ENCODE peak calls at places on chromosome 12, in four cellular contexts. A, L, I and N are unnamed samples.

GRCh38 chr12:2664721-2665577 is 129.8 kb upstream of the FKBP4 start:
- DNase-seq in A (no peak), L (no peak), I (no peak), N (no peak)

GRCh38 chr12:106910202-106910601 is 45.5 kb upstream of the TMEM263 start:
- DNase-seq in A (no peak), L (no peak), I (no peak), N (no peak)

GRCh38 chr12:42118136-42118879 is 26.4 kb downstream of the GXYLT1 start:
- DNase-seq in A (no peak), L (no peak), I (no peak), N (no peak)

GRCh38 chr12:100715976-100716657 is 78.5 kb upstream of the ANO4 start:
- DNase-seq in A (no peak), L (no peak), I (no peak), N (no peak)

GRCh38 chr12:58087428-58088117 is 146.2 kb downstream of the ATP23 start:
- DNase-seq in A (no peak), L (no peak), I (no peak), N (no peak)

GRCh38 chr12:57483466-57483865 is 3.8 kb upstream of the ARHGAP9 start:
- DNase-seq in A (no peak), L (no peak), I (no peak), N (no peak)

GRCh38 chr12:130557876-130558770 is 158.0 kb downstream of the RIMBP2 start:
- DNase-seq in A (no peak), L (no peak), I (no peak), N (no peak)

GRCh38 chr12:116959845-116960514 is 49.2 kb downstream of the FBXW8 start:
- DNase-seq in A (no peak), L (no peak), I (no peak), N (no peak)

GRCh38 chr12:19186722-19187661 is 57.5 kb downstream of the PLEKHA5 start:
- DNase-seq in A (no peak), L (no peak), I (peak; percentile 15), N (no peak)

GRCh38 chr12:94172973-94173372 is 24.6 kb downstream of the PLXNC1 start:
- DNase-seq in A (peak; percentile 29), L (no peak), I (no peak), N (no peak)

GRCh38 chr12:57735952-57736742 is 2.4 kb downstream of the AGAP2 start:
- DNase-seq in A (no peak), L (peak; percentile 43), I (no peak), N (no peak)

GRCh38 chr12:79975143-79975542 is 40.2 kb upstream of the PPP1R12A start:
- DNase-seq in A (no peak), L (no peak), I (no peak), N (no peak)

GRCh38 chr12:105166736-105167135 is 59.2 kb downstream of the WASHC4 start:
- DNase-seq in A (no peak), L (no peak), I (no peak), N (no peak)

GRCh38 chr12:20436367-20436766 is 68.0 kb downstream of the PDE3A start:
- DNase-seq in A (no peak), L (no peak), I (no peak), N (no peak)

GRCh38 chr12:56020437-56021189 is at the start of gene IKZF4:
- DNase-seq in A (no peak), L (peak; percentile 85), I (peak; percentile 76), N (no peak)

GRCh38 chr12:116958402-116959197 is 47.9 kb downstream of the FBXW8 start:
- DNase-seq in A (no peak), L (no peak), I (no peak), N (no peak)

GRCh38 chr12:38664661-38665269 is 240.6 kb downstream of the CPNE8 start:
- DNase-seq in A (no peak), L (no peak), I (peak; percentile 17), N (no peak)

GRCh38 chr12:85866929-85867776 is 6.9 kb upstream of the NTS start:
- DNase-seq in A (no peak), L (peak; percentile 31), I (peak; percentile 24), N (no peak)

GRCh38 chr12:96375173-96375572 is 25.1 kb downstream of the CDK17 start:
- DNase-seq in A (no peak), L (no peak), I (no peak), N (no peak)

GRCh38 chr12:113462117-113462774 is 9.4 kb downstream of the LHX5 start:
- DNase-seq in A (peak; percentile 76), L (peak; percentile 59), I (peak; percentile 78), N (no peak)

GRCh38 chr12:116358850-116359761 is 81.6 kb upstream of the MED13L start:
- DNase-seq in A (peak; percentile 93), L (peak; percentile 94), I (peak; percentile 79), N (peak; percentile 97)

GRCh38 chr12:126384029-126384564 is 1318.9 kb downstream of the AACS start:
- DNase-seq in A (no peak), L (no peak), I (no peak), N (no peak)

GRCh38 chr12:74365178-74365964 is 172.3 kb upstream of the ATXN7L3B start:
- DNase-seq in A (no peak), L (no peak), I (no peak), N (no peak)

GRCh38 chr12:101875112-101875961 is 2.0 kb upstream of the DRAM1 start:
- DNase-seq in A (no peak), L (no peak), I (no peak), N (no peak)

GRCh38 chr12:32455607-32456063 is 56.3 kb downstream of the FGD4 start:
- DNase-seq in A (no peak), L (no peak), I (peak; percentile 32), N (no peak)

GRCh38 chr12:122394626-122395194 is 27.8 kb downstream of the CLIP1 start:
- DNase-seq in A (peak; percentile 35), L (no peak), I (no peak), N (no peak)

GRCh38 chr12:85036736-85037135 is 585 bp downstream of the LRRIQ1 start:
- DNase-seq in A (no peak), L (no peak), I (no peak), N (no peak)

GRCh38 chr12:34394211-34395055 is 372.1 kb downstream of the ALG10 start:
- DNase-seq in A (peak; percentile 12), L (peak; percentile 6), I (no peak), N (peak; percentile 43)

GRCh38 chr12:25272937-25273526 is 22.3 kb upstream of the KRAS start:
- DNase-seq in A (no peak), L (no peak), I (no peak), N (no peak)

GRCh38 chr12:91215940-91216454 is 33.4 kb upstream of the DCN start:
- DNase-seq in A (peak; percentile 35), L (no peak), I (no peak), N (no peak)

GRCh38 chr12:95738024-95738611 is 52.4 kb downstream of the NTN4 start:
- DNase-seq in A (no peak), L (no peak), I (no peak), N (no peak)

GRCh38 chr12:110269622-110270124 is 11.4 kb upstream of the ATP2A2 start:
- DNase-seq in A (no peak), L (peak; percentile 56), I (no peak), N (no peak)

GRCh38 chr12:28088566-28089277 is 101.5 kb upstream of the CCDC91 start:
- DNase-seq in A (no peak), L (no peak), I (no peak), N (no peak)

GRCh38 chr12:128801879-128802391 is 21.8 kb downstream of the SLC15A4 start:
- DNase-seq in A (no peak), L (no peak), I (no peak), N (no peak)

GRCh38 chr12:128798543-128799341 is 25.0 kb downstream of the SLC15A4 start:
- DNase-seq in A (no peak), L (no peak), I (no peak), N (no peak)

GRCh38 chr12:128802756-128803155 is 21.0 kb downstream of the SLC15A4 start:
- DNase-seq in A (no peak), L (no peak), I (no peak), N (no peak)

GRCh38 chr12:128803788-128804187 is 20.0 kb downstream of the SLC15A4 start:
- DNase-seq in A (no peak), L (no peak), I (no peak), N (no peak)

GRCh38 chr12:128800606-128801005 is 23.2 kb downstream of the SLC15A4 start:
- DNase-seq in A (no peak), L (no peak), I (no peak), N (no peak)
- H3K4me1 ChIP-seq in A (no peaks in the 10 kb centered on the region), L (no peaks in the 10 kb centered on the region), I (no peaks in the 10 kb centered on the region), N (peaks cover 32% of the 10 kb centered on the region)

GRCh38 chr12:53987748-53988147 is 2.8 kb downstream of the HOXC10 start:
- DNase-seq in A (no peak), L (no peak), I (no peak), N (no peak)
- H3K27me3 ChIP-seq in A (no peaks in the 10 kb centered on the region), L (peaks cover 95% of the 10 kb centered on the region), I (peaks cover 100% of the 10 kb centered on the region), N (peaks cover 65% of the 10 kb centered on the region)

DNA sequence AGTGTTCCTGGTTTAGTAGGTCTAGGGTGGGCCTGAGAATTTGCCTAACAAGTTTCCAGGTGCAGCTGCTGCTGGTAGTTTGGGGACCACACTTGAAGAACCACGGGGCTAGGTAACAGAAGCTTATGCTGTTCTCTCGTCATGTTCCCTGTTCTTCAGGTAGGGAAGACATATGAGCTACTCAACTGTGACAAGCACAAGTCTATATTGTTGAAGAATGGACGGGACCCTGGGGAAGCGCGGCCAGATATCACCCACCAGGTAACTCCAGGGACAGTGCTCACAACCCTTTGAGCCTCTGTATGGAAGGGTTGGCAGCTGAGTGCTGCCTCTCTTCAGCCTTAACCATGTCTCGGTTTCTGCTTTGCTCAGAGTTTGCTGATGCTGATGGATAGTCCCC is 3.5 kb downstream of the EMG1 start:
- DNase-seq in A (no peak), L (no peak), I (no peak), N (no peak)
- H3K4me1 ChIP-seq in A (peaks cover 4% of the 10 kb centered on the region), L (peaks cover 2% of the 10 kb centered on the region), I (peaks cover 6% of the 10 kb centered on the region), N (peaks cover 17% of the 10 kb centered on the region)

GRCh38 chr12:48037267-48037915 is 33.1 kb upstream of the COL2A1 start:
- DNase-seq in A (no peak), L (no peak), I (peak; percentile 88), N (no peak)

GRCh38 chr12:48040294-48040820 is 36.1 kb upstream of the COL2A1 start:
- DNase-seq in A (no peak), L (no peak), I (no peak), N (no peak)

GRCh38 chr12:48036818-48037217 is 32.5 kb upstream of the COL2A1 start:
- DNase-seq in A (no peak), L (no peak), I (no peak), N (no peak)

GRCh38 chr12:48039151-48039550 is 34.9 kb upstream of the COL2A1 start:
- DNase-seq in A (no peak), L (no peak), I (no peak), N (no peak)

GRCh38 chr12:48038085-48038484 is 33.8 kb upstream of the COL2A1 start:
- DNase-seq in A (no peak), L (no peak), I (no peak), N (no peak)
- H3K27me3 ChIP-seq in A (no peaks in the 10 kb centered on the region), L (no peaks in the 10 kb centered on the region), I (no peaks in the 10 kb centered on the region), N (no peaks in the 10 kb centered on the region)

DNA sequence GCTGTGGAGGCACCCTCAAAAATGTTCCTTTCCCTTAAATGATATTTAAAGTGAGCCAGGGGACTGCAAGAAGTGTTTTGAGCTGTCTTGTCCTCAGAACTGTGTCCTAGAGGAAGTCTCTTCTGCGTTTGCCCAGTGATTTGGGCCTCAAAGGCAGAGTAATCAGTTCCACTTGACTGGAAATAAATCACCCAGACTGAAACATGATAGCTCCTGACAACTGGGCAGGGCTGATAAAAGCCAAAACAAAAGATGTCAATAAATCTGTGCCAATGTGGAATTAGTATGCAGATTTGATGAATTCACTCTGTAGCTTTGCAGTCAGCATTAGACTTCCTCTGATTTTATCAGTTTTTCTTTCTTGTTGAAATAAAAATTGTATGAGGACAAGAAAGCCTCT is 180.6 kb downstream of the ERC1 start:
- DNase-seq in A (no peak), L (no peak), I (peak; percentile 54), N (no peak)
- H3K4me1 ChIP-seq in A (no peaks in the 10 kb centered on the region), L (no peaks in the 10 kb centered on the region), I (peaks cover 10% of the 10 kb centered on the region), N (no peaks in the 10 kb centered on the region)